ENCODE peak calls at places on chromosome 1, in four cellular contexts. P is nephron progenitor cell; R is sigmoid colon; W is stimulated activated CD8-positive, alpha-beta memory T cell treated with anti-CD3 and anti-CD28 coated beads, Interleukin-2, amount 100 ng/mL, for 1 hour. N is an unnamed sample.

GRCh38 chr1:110421159-110421777 is 13.8 kb upstream of the LAMTOR5 start:
- DNase-seq in P (no peak), R (no peak), W (no peak), N (no peak)

GRCh38 chr1:229756666-229757065 is 130.6 kb downstream of the URB2 start:
- DNase-seq in P (no peak), R (no peak), W (no peak), N (no peak)

GRCh38 chr1:78839704-78840277 is 166.7 kb downstream of the ADGRL4 start:
- DNase-seq in P (peak), R (no peak), W (no peak), N (no peak)

GRCh38 chr1:15960808-15961207 is 15.1 kb downstream of the ZBTB17 start:
- DNase-seq in P (no peak), R (no peak), W (no peak), N (no peak)

GRCh38 chr1:224520808-224521207 is 86.2 kb upstream of the WDR26 start:
- DNase-seq in P (no peak), R (no peak), W (no peak), N (no peak)

GRCh38 chr1:248155927-248156326 is 11.0 kb downstream of the OR2M5 start:
- DNase-seq in P (no peak), R (no peak), W (no peak), N (no peak)

GRCh38 chr1:68232354-68233148 is at the start of gene WLS:
- DNase-seq in P (peak), R (peak), W (no peak), N (no peak)

GRCh38 chr1:51734899-51735745 is 118.2 kb downstream of the OSBPL9 start:
- DNase-seq in P (no peak), R (no peak), W (no peak), N (no peak)

GRCh38 chr1:33641099-33641830 is 168.8 kb downstream of the ZSCAN20 start:
- DNase-seq in P (peak), R (no peak), W (no peak), N (no peak)

GRCh38 chr1:27119270-27119618 is 35.7 kb downstream of the SLC9A1 start:
- DNase-seq in P (no peak), R (peak), W (no peak), N (no peak)

GRCh38 chr1:37922767-37923550 is 23.9 kb downstream of the INPP5B start:
- DNase-seq in P (no peak), R (no peak), W (no peak), N (no peak)

GRCh38 chr1:205991237-205991636 is 12.0 kb downstream of the RAB7B start:
- DNase-seq in P (no peak), R (no peak), W (no peak), N (no peak)

GRCh38 chr1:157154291-157154690 is 16.1 kb upstream of the ETV3 start:
- DNase-seq in P (no peak), R (no peak), W (no peak), N (no peak)

GRCh38 chr1:45973106-45973505 is 159.3 kb downstream of the PIK3R3 start:
- DNase-seq in P (no peak), R (no peak), W (no peak), N (no peak)

GRCh38 chr1:215793210-215793609 is 226.1 kb downstream of the KCTD3 start:
- DNase-seq in P (no peak), R (no peak), W (no peak), N (no peak)

GRCh38 chr1:37995773-37996379 is 6.1 kb upstream of the SF3A3 start:
- DNase-seq in P (peak), R (peak), W (no peak), N (no peak)

GRCh38 chr1:209517651-209518050 is 65.9 kb upstream of the CAMK1G start:
- DNase-seq in P (no peak), R (no peak), W (no peak), N (no peak)

N was measured in activated T-helper 1 cell treated with anti-CD3 and anti-CD28 coated beads, Interleukin-2, amount 50 U/mL, for 16 hours.